ENCODE peak calls at places on chromosomes 2 and 18, in six cellular contexts. N is iPS DF 6.9; U is NCI-H748 treated with DMSO at 0.1 percent for 48 hours; L is activated CD8-positive, alpha-beta memory T cell treated with anti-CD3 and anti-CD28 coated beads, Interleukin-2, amount 50 U/mL, for 48 hours; B is endothelial cell; S is activated T-cell treated with anti-CD3 and anti-CD28 coated beads, Interleukin-2, amount 50 U/mL, for 72 hours. Y is an unnamed sample.

GRCh38 chr2:124683536-124684407 is 658.7 kb downstream of the CNTNAP5 start:
- DNase-seq in N (no peak), U (peak), L (no peak), B (no peak), S (no peak), Y (no peak)

GRCh38 chr2:151060334-151060733 is 201.3 kb downstream of the RBM43 start:
- DNase-seq in N (no peak), U (no peak), L (no peak), B (no peak), S (no peak), Y (no peak)

GRCh38 chr18:56066524-56067215 is 478.7 kb upstream of the TCF4 start:
- DNase-seq in N (no peak), U (no peak), L (no peak), B (no peak), S (no peak), Y (no peak)

GRCh38 chr2:160401895-160402294 is 91.7 kb downstream of the RBMS1 start:
- DNase-seq in N (no peak), U (no peak), L (no peak), B (no peak), S (no peak), Y (no peak)

GRCh38 chr2:181672255-181673008 is 7.9 kb downstream of the NEUROD1 start:
- DNase-seq in N (no peak), U (no peak), L (no peak), B (no peak), S (no peak), Y (no peak)

GRCh38 chr2:203484266-203485112 is 50.6 kb downstream of the RAPH1 start:
- DNase-seq in N (peak), U (no peak), L (no peak), B (no peak), S (peak), Y (no peak)

GRCh38 chr2:101516833-101517690 is 42.1 kb upstream of the RFX8 start:
- DNase-seq in N (no peak), U (no peak), L (no peak), B (no peak), S (peak), Y (no peak)

GRCh38 chr2:11811036-11811654 is 64.7 kb downstream of the LPIN1 start:
- DNase-seq in N (no peak), U (no peak), L (no peak), B (no peak), S (no peak), Y (no peak)

GRCh38 chr2:191959209-191959608 is 112.3 kb upstream of the CAVIN2 start:
- DNase-seq in N (no peak), U (peak), L (no peak), B (no peak), S (no peak), Y (no peak)

GRCh38 chr2:228164718-228165117 is 16.8 kb downstream of the SPHKAP start:
- DNase-seq in N (no peak), U (no peak), L (no peak), B (no peak), S (no peak), Y (no peak)

GRCh38 chr2:174631009-174631981 is 33.7 kb upstream of the WIPF1 start:
- DNase-seq in N (no peak), U (no peak), L (no peak), B (no peak), S (no peak), Y (no peak)

GRCh38 chr2:14016289-14016955 is 616.1 kb upstream of the LRATD1 start:
- DNase-seq in N (no peak), U (no peak), L (no peak), B (no peak), S (no peak), Y (no peak)

Y was measured in neuronal stem cell.